ENCODE peak calls at places on chromosome 10, in five cellular contexts. F, C, P, I and T are unnamed samples.

GRCh38 chr10:88361995-88362540 is 221.1 kb downstream of the RNLS start:
- DNase-seq in F (no peak), P (no peak), I (no peak), C (no peak), T (no peak)

GRCh38 chr10:89175821-89176220 is 31.3 kb downstream of the CH25H start:
- DNase-seq in C (no peak), I (no peak), F (no peak), P (no peak), T (no peak)

GRCh38 chr10:62130948-62131347 is 137.7 kb downstream of the RTKN2 start:
- DNase-seq in C (no peak), I (no peak), F (peak), P (no peak), T (no peak)

GRCh38 chr10:43362191-43362839 is 9.1 kb upstream of the FXYD4 start:
- DNase-seq in P (peak), I (peak), C (peak), F (peak), T (no peak)

GRCh38 chr10:119368991-119369869 is 161.9 kb downstream of the GRK5 start:
- DNase-seq in F (no peak), C (no peak), P (no peak), I (no peak), T (no peak)

GRCh38 chr10:33336606-33337334 is 2.3 kb upstream of the NRP1 start:
- DNase-seq in F (peak), P (peak), C (peak), I (peak), T (no peak)

GRCh38 chr10:4241724-4242345 is 456.8 kb upstream of the KLF6 start:
- DNase-seq in I (no peak), P (no peak), C (peak), F (no peak), T (no peak)

GRCh38 chr10:114628106-114628505 is 30.0 kb downstream of the ABLIM1 start:
- DNase-seq in I (no peak), C (no peak), F (no peak), P (no peak), T (no peak)

GRCh38 chr10:47364911-47365310 is 16.7 kb downstream of the RBP3 start:
- DNase-seq in I (no peak), C (no peak), F (no peak), P (peak), T (no peak)

GRCh38 chr10:103921750-103922195 is 3.8 kb upstream of the STN1 start:
- DNase-seq in I (no peak), C (peak), P (no peak), F (no peak), T (no peak)
- TF ChIP-seq CTCF in I (no peak), C (no peak), P (no peak), F (no peak), T (no peak)

DNA sequence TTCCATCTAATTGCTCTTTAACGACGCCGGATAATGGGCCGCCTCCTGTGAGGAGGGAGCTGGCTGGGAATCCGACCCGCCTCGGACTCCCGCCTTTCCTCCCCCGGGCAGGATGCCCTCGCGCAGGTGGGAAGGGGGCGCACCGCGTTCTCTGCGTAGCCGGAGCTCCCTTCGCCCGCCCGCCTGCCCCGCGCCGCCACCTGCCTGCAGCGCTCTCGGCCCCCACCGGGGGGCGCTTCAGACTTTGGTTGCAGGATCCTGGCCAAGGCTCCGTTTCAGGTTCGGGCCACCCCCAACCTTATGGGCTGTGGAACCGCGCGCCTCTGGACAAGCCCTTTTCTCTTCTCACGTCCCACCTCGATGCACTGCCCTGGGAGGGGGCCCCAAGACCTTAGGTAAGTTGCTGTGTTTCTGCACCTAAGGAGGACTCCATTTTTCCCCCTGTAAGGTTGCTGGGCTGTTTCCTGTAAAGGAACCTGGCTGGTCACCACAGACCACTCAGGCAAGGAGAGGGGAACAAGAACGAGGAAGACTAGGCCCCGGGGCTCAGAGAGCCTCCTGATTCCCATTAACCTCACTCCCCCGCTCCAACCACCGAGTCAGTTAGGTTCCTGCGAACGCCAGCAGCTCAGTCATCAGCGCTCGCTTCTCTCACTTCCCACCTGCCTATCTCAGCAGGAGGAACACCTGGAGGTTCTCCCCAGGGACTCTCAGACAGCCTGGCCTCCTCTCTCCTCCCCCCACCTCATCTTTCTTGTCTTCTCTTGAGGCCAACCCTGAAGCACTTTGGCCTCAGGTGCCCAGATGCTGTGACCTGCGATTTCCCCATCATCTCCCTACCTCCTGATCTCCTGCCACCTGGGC is 11.4 kb upstream of the KAZALD1 start:
- DNase-seq in P (peak), I (peak), F (peak), C (peak), T (no peak)
- H3K4me3 ChIP-seq in P (peak), I (no peak), F (peak), C (no peak), T (peak)

GRCh38 chr10:97444212-97444611 is 1.6 kb downstream of the EXOSC1 start:
- DNase-seq in F (no peak), P (no peak), I (no peak), C (no peak), T (no peak)

GRCh38 chr10:97442277-97442676 is 3.5 kb downstream of the EXOSC1 start:
- DNase-seq in C (no peak), P (no peak), F (no peak), I (no peak), T (no peak)

GRCh38 chr10:97450828-97451227 is 4.9 kb downstream of the ZDHHC16 start:
- DNase-seq in I (no peak), P (no peak), C (no peak), F (no peak), T (no peak)

GRCh38 chr10:97445357-97445721 is 467 bp downstream of the EXOSC1 start:
- DNase-seq in F (no peak), P (no peak), I (no peak), C (no peak), T (no peak)

DNA sequence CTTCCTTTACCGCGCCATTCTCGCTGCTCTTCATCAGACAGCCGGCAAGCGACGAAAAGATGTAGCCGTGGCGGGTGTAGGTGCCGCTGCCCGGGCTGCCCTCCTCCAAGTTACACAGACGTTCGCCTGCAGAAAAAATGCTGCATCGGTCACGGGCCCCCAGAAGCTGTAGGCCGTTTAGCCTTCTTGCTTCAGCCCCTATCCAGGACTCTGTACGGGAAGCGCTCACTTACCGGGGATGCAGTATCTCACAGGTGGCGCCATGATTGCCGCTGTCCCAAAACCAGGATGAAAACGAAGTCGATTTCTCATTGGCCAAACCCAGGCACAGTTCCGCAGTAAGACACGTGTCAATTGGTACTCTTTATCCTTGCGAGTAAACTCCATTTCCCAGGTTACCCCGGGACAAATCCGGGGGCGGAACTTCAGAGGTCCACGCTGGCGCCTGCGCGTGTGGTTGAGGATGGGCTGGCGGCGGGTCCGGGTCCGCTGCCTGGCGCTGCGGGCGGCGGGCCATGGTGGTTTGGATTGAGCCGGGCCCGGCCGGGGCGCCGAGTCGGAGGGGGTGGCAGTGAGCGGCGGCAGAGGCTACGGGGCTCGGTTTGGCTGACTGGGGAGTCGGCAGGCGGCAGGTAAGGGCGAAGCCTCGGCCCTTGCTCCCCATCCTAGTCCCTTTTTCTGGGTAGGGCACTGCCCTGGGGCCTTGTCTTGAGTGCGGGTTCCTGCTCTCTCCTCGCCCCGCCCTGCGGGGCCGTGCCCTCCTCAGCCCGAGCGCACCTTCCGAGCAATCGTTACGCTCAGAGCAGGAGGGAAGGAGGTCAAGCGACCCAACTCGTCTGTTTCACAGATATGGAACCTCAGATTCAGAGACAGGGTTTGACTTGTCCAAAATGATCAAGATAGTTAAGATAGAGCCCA is at the start of the genes EXOSC1 and ZDHHC16:
- DNase-seq in P (peak), F (peak), C (peak), I (peak), T (peak)
- TF ChIP-seq CTCF in P (no peak), F (no peak), C (peak), I (no peak), T (no peak)

GRCh38 chr10:100830728-100831110 is 82.0 kb upstream of the SLF2 start:
- DNase-seq in P (no peak), I (no peak), F (no peak), C (no peak), T (no peak)

GRCh38 chr10:100827819-100828743 is 82.7 kb downstream of the PAX2 start:
- DNase-seq in F (peak), C (peak), P (no peak), I (peak), T (no peak)

GRCh38 chr10:100828744-100829102 is 83.3 kb downstream of the PAX2 start:
- DNase-seq in I (peak), P (no peak), F (no peak), C (peak), T (no peak)

GRCh38 chr10:100829933-100830727 is 82.6 kb upstream of the SLF2 start:
- DNase-seq in I (no peak), P (no peak), C (no peak), F (no peak), T (no peak)

DNA sequence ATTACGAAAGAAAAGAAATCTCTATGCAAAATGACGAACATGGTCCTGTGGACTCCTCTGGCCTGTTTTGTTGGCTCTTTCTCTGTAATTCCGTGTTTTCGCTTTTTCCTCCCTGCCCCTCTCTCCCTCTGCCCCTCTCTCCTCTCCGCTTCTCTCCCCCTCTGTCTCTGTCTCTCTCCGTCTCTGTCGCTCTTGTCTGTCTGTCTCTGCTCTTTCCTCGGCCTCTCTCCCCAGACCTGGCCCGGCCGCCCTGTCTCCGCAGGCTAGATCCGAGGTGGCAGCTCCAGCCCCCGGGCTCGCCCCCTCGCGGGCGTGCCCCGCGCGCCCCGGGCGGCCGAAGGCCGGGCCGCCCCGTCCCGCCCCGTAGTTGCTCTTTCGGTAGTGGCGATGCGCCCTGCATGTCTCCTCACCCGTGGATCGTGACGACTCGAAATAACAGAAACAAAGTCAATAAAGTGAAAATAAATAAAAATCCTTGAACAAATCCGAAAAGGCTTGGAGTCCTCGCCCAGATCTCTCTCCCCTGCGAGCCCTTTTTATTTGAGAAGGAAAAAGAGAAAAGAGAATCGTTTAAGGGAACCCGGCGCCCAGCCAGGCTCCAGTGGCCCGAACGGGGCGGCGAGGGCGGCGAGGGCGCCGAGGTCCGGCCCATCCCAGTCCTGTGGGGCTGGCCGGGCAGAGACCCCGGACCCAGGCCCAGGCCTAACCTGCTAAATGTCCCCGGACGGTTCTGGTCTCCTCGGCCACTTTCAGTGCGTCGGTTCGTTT is 83.5 kb upstream of the SLF2 start:
- DNase-seq in P (no peak), F (peak), C (no peak), I (no peak), T (no peak)
- H3K4me3 ChIP-seq in P (peak), F (peak), C (no peak), I (no peak), T (no peak)

DNA sequence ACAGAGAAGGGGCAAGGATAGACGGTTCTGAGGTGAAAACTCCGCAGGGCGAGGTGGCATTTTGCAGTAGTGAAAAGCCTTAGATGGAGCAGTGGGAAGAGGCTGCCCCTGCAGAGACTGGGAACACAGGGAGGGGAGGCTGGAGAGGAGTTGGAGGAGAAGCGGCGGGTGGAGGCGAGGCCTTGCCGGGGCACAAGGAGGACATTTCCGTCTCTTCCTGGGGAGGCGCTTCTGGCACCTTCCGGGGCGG is 42.6 kb downstream of the LDB3 start:
- DNase-seq in P (no peak), C (no peak), F (no peak), I (no peak), T (no peak)
- TF ChIP-seq CTCF in P (no peak), C (no peak), F (no peak), I (no peak), T (no peak)

GRCh38 chr10:11147723-11148122 is 130.1 kb downstream of the CELF2 start:
- DNase-seq in C (no peak), P (no peak), F (no peak), I (peak), T (no peak)

GRCh38 chr10:11149499-11149898 is 131.8 kb downstream of the CELF2 start:
- DNase-seq in I (peak), F (no peak), P (no peak), C (no peak), T (no peak)

GRCh38 chr10:11148131-11148530 is 130.5 kb downstream of the CELF2 start:
- DNase-seq in P (no peak), I (no peak), F (no peak), C (no peak), T (no peak)

GRCh38 chr10:11150255-11150731 is 132.6 kb downstream of the CELF2 start:
- DNase-seq in P (no peak), F (no peak), I (no peak), C (no peak), T (no peak)

GRCh38 chr10:11148638-11149037 is 131.0 kb downstream of the CELF2 start:
- DNase-seq in F (no peak), C (no peak), P (no peak), I (no peak), T (no peak)
- H3K4me3 ChIP-seq in F (no peak), C (no peak), P (no peak), I (no peak), T (no peak)

DNA sequence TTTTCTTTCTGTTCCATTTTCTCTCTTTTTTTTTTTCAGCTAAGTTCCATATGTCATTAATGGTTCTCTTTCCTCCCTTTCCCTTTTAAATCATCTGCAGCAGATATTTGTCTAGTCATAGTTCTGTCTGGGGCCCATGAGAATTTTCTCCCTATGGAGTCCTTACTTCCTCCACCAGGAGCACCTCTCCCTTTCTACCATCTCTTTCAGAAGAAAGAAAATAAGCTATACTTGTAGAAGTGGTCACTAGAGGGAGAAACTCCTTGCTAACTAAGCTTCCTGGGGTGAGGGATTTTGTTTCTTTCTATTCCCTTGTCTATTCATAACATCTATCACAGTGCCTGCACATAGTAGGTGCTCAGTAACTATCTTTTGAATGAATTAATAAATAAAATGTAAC is 230.2 kb upstream of the HPS1 start:
- DNase-seq in C (no peak), I (no peak), F (no peak), P (no peak), T (no peak)
- TF ChIP-seq CTCF in C (no peak), I (no peak), F (no peak), P (no peak), T (no peak)

DNA sequence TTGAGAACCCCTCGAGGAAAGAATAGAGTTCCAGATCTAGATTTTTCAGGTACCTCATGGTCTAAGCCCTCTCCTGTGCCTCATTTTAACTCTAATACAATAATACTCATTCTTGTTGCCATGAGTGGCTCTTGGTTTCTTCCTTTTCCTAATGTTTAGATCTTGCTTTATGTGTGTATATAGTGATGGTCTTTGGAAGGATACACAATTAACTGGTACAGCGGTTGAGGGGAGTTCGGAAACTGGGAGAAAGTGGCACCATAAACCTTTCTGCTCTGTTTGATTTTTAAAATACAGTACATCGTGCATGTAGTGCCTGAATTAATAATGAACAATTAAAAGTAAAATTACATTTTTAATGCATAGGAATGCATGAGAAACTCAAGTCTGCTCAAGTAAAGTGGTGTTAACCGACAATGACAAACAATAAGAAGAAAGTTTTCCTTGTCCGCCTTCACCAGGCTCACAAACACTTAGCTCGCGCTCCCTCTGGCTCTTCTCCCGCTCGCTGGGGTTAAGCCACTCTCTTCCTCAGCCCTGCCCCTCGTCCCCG is 386 bp upstream of the EIF4EBP2 start:
- DNase-seq in C (no peak), F (no peak), P (no peak), I (no peak), T (no peak)
- H3K4me3 ChIP-seq in C (peak), F (peak), P (peak), I (peak), T (peak)

GRCh38 chr10:80927419-80928078 is 389.8 kb downstream of the SH2D4B start:
- DNase-seq in C (no peak), I (no peak), P (no peak), F (no peak), T (no peak)

GRCh38 chr10:80921032-80921431 is 383.3 kb downstream of the SH2D4B start:
- DNase-seq in C (no peak), F (no peak), P (no peak), I (no peak), T (no peak)

GRCh38 chr10:80924063-80924952 is 386.6 kb downstream of the SH2D4B start:
- DNase-seq in P (no peak), I (peak), C (peak), F (peak), T (peak)
- TF ChIP-seq CTCF in P (peak), I (peak), C (peak), F (peak), T (peak)

DNA sequence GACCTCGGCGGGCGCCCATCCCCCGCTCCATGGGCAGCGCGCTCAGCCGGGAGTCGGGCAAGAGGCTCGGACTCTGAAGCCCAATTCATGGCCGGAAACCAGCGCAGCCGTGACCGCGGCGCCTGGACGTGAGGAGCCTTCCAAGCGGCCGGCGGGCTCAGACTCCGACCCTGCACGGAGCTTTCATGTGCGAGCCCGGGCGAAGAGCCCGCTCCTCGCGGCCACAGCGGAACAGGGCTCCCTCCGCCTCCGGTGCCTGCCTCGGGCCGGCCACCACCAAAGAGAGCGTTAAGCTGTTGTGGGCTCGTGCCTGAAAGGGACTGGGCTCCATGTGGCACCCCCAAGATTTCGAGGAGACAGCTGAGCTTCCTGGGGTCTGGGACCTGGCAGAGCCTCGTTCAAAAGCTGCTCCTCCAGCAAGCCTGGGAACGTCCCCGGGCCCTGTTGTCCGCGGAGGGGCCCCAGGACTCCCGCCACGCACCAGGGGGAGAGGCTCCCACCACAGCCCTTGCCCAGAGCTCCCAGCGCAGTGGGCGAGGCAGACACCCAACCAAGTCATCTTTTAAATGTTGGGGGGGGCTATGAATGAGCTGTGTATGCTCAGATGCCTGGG is 850 bp upstream of the GRID1 start:
- DNase-seq in P (peak), F (no peak), I (peak), C (no peak), T (no peak)
- H3K4me3 ChIP-seq in P (peak), F (no peak), I (no peak), C (no peak), T (no peak)